ENCODE peak calls at places on chromosomes 1 and 21, in five cellular contexts. A is fibroblast of lung, Z is stomach, W is MM.1S, U is A549. I is an unnamed sample.
A peak's percentile ranks its signal among the peaks of the same experiment; 100 is the strongest.

GRCh38 chr1:217095050-217095622 is 371.9 kb upstream of the ESRRG start:
- DNase-seq in A (no peak), Z (no peak), W (no peak), U (no peak), I (no peak)

GRCh38 chr1:40898434-40898900 is 36.3 kb upstream of the CITED4 start:
- DNase-seq in Z (peak; percentile 45), U (no peak), W (no peak), A (no peak), I (no peak)

GRCh38 chr1:109791495-109792040 is 27.8 kb upstream of the EPS8L3 start:
- DNase-seq in A (no peak), Z (peak; percentile 23), W (no peak), U (no peak), I (no peak)

GRCh38 chr1:17059391-17060128 is 5.7 kb upstream of the SDHB start:
- DNase-seq in W (peak; percentile 58), A (peak; percentile 68), U (peak; percentile 72), Z (peak; percentile 78), I (peak; percentile 56)

GRCh38 chr1:53638641-53639035 is 100.3 kb downstream of the GLIS1 start:
- DNase-seq in U (no peak), Z (peak; percentile 24), A (no peak), W (no peak), I (no peak)

GRCh38 chr1:198212675-198213074 is 55.9 kb downstream of the NEK7 start:
- DNase-seq in Z (no peak), A (peak; percentile 93), W (no peak), U (no peak), I (no peak)

GRCh38 chr1:43171312-43171875 is 696 bp downstream of the EBNA1BP2 start:
- DNase-seq in A (no peak), W (no peak), U (no peak), Z (no peak), I (no peak)

GRCh38 chr1:97758589-97759057 is 162.2 kb downstream of the DPYD start:
- DNase-seq in Z (no peak), W (no peak), A (peak; percentile 27), U (no peak), I (no peak)

GRCh38 chr1:229582011-229582694 is 23.6 kb upstream of the ABCB10 start:
- DNase-seq in A (peak; percentile 30), Z (peak; percentile 58), W (no peak), U (no peak), I (no peak)

GRCh38 chr1:154745286-154745731 is 124.8 kb downstream of the KCNN3 start:
- DNase-seq in W (peak; percentile 85), Z (no peak), A (peak; percentile 18), U (no peak), I (no peak)

GRCh38 chr1:96632045-96632664 is 89.4 kb upstream of the PTBP2 start:
- DNase-seq in A (no peak), U (no peak), Z (no peak), W (no peak), I (no peak)

GRCh38 chr1:111720274-111720976 is 18.8 kb downstream of the INKA2 start:
- DNase-seq in W (no peak), U (no peak), Z (no peak), A (no peak), I (no peak)

GRCh38 chr1:200708769-200709168 is 29.9 kb upstream of the CAMSAP2 start:
- DNase-seq in Z (no peak), U (peak; percentile 65), A (no peak), W (peak; percentile 15), I (no peak)

GRCh38 chr1:31735571-31735970 is 28.6 kb downstream of the ADGRB2 start:
- DNase-seq in W (no peak), A (no peak), Z (no peak), U (no peak), I (no peak)

GRCh38 chr1:31739281-31739853 is 24.8 kb downstream of the ADGRB2 start:
- DNase-seq in Z (no peak), A (no peak), W (no peak), U (no peak), I (no peak)

GRCh38 chr1:31733389-31734219 is 29.8 kb upstream of the COL16A1 start:
- DNase-seq in U (no peak), W (no peak), A (no peak), Z (no peak), I (no peak)

GRCh38 chr1:31734582-31735107 is 29.5 kb downstream of the ADGRB2 start:
- DNase-seq in Z (no peak), U (no peak), A (no peak), W (no peak), I (no peak)

GRCh38 chr1:31736675-31737074 is 27.5 kb downstream of the ADGRB2 start:
- DNase-seq in W (no peak), Z (peak; percentile 66), U (no peak), A (no peak), I (no peak)
- TF ChIP-seq CTCF in W (no peak), Z (no peak), U (no peak), A (no peak), I (no peak)

DNA sequence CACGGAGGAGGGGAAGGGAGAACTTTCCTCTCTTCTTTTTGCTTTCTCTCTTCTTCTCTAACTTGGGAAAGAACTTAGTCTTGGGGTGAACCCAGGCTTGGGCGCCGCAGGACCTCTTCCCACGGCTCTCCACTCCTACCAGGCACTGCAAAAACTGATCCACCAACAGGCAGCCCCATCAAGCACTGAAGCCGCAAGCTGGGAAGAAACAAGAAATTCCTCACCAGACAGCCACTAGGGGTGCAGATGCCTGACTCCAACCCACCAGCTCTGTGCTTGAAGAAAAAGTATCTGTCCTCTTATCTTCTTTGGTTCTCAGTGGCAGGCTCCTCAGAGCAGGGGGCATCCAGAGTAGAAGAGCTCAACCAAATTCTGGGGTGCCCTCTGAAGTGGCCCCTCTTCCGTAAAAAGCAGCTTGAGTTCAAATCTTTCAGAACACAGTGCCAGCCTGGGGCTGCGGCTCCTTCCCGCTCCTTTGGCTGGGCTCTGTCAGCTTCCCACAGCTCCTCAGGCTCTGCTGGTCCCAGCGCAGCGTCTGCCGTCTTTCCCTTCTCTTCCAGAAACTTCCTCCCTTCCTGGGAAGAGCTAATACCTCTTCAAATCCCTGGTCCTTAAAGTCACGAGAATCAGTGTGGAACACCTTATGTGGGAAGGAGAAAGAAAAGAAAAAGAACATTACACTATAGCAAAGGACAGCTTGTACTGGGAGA is 2.4 kb downstream of the SLC41A1 start:
- DNase-seq in Z (no peak), W (no peak), A (no peak), U (peak; percentile 49), I (no peak)
- TF ChIP-seq CTCF in Z (no peak), W (peak; percentile 30), A (peak; percentile 13), U (peak; percentile 7), I (no peak)

DNA sequence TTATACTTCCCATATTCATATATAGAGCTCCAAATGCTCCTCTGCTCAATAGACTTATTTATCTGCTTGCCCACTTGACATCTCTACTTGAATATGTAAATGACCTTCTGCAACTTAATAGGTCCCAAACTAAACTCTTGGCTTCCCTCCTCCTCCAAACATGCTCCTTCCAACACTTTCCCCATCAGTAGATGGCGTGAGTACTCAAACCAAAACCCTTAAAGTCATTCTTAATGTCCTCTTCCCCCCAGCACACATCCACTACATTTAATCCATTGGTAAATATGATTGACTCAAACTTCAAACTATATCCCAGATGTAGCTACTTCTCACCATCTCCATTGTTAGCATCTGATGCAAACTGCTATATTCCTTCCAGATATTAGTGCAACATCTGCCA is 48.5 kb upstream of the PBX1 start:
- DNase-seq in U (no peak), Z (no peak), W (peak; percentile 5), A (peak; percentile 69), I (no peak)
- TF ChIP-seq CTCF in U (no peak), Z (no peak), W (no peak), A (peak; percentile 10), I (no peak)

GRCh38 chr1:46248122-46248920 is 758 bp downstream of the RAD54L start:
- DNase-seq in W (peak; percentile 66), Z (peak; percentile 52), U (peak; percentile 37), A (no peak), I (no peak)

GRCh38 chr1:46247433-46248121 is at the start of gene RAD54L:
- DNase-seq in W (peak; percentile 99), U (peak; percentile 94), A (peak; percentile 99), Z (peak; percentile 98), I (peak; percentile 98)

GRCh38 chr1:46242918-46243317 is 4.6 kb upstream of the RAD54L start:
- DNase-seq in A (no peak), W (no peak), U (no peak), Z (no peak), I (no peak)

GRCh38 chr1:46244656-46245371 is 2.7 kb upstream of the RAD54L start:
- DNase-seq in U (peak; percentile 47), W (peak; percentile 60), A (peak; percentile 18), Z (no peak), I (peak; percentile 72)

GRCh38 chr1:46246548-46247432 is 773 bp upstream of the RAD54L start:
- DNase-seq in A (no peak), Z (no peak), U (peak; percentile 81), W (no peak), I (peak; percentile 70)
- TF ChIP-seq CTCF in A (no peak), Z (no peak), U (no peak), W (no peak), I (no peak)

DNA sequence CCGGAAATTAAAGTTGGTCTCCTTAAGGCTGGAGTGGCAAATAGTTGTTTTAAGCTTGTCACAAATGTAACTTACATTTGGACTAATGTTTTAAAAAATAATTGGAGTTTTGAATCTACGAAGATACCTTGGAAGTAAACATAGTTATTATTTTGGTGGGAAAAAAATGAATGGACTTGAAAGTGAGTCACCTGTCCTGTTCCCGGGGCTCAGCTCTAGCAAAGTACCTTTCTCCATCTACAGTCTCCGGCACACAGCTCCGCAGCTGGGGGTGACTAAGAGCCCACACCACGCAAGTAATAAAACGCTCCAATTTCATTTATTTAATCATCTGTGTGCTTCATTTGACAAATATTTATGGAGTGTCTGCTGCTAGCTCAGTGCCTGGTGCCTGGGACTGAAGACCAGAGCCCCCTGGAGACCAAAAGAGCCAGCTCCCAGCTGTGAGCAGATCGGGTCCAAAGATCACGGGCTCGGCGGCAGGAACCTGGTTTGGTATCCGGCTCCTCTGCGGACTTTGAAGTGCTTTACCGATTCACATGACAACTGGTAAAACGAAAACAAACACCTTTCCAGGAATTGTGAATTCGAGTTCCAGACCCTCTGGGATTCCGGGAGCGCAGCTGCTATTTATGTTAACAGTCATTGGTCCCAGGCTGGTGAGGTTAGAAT is 1.7 kb upstream of the RIPK4 start:
- DNase-seq in W (no peak), A (peak; percentile 43), Z (peak; percentile 78), U (no peak), I (peak; percentile 46)
- TF ChIP-seq CTCF in W (peak; percentile 13), A (peak; percentile 36), Z (no peak), U (peak; percentile 35), I (no peak)

GRCh38 chr1:241424480-241424971 is 67.5 kb upstream of the RGS7 start:
- DNase-seq in W (no peak), Z (peak; percentile 42), U (no peak), A (no peak), I (no peak)

GRCh38 chr1:241419986-241420385 is 63.0 kb upstream of the RGS7 start:
- DNase-seq in A (no peak), W (no peak), Z (no peak), U (no peak), I (no peak)

GRCh38 chr1:241423541-241424479 is 66.8 kb upstream of the RGS7 start:
- DNase-seq in A (peak; percentile 62), Z (peak; percentile 63), W (peak; percentile 21), U (peak; percentile 8), I (peak; percentile 36)
- TF ChIP-seq CTCF in A (no peak), Z (no peak), W (no peak), U (no peak), I (no peak)